ENCODE peak calls at places on chromosomes 12 and 14, in nine cellular contexts. One of them, this sample, is unnamed.

GRCh38 chr12:78239566-78239965 is 408.9 kb downstream of the NAV3 start:
- DNase-seq in uterus: no peak
- DNase-seq in H7: no peak
- DNase-seq in astrocyte of the cerebellum: no peak
- DNase-seq in tibial artery: no peak
- DNase-seq in AG09309: no peak
- DNase-seq in choroid plexus epithelial cell: peak; percentile 40
- DNase-seq in endodermal cell: no peak
- DNase-seq in dorsolateral prefrontal cortex: no peak
- DNase-seq in this sample: no peak

GRCh38 chr12:124920353-124920935 is 6.0 kb upstream of the UBC start:
- DNase-seq in astrocyte of the cerebellum: no peak
- DNase-seq in choroid plexus epithelial cell: no peak
- DNase-seq in AG09309: no peak
- DNase-seq in tibial artery: no peak
- DNase-seq in H7: no peak
- DNase-seq in endodermal cell: peak; percentile 68
- DNase-seq in uterus: no peak
- DNase-seq in dorsolateral prefrontal cortex: no peak
- DNase-seq in this sample: no peak

GRCh38 chr12:117789195-117789912 is 179.4 kb downstream of the KSR2 start:
- DNase-seq in uterus: no peak
- DNase-seq in astrocyte of the cerebellum: no peak
- DNase-seq in choroid plexus epithelial cell: no peak
- DNase-seq in endodermal cell: peak; percentile 69
- DNase-seq in tibial artery: no peak
- DNase-seq in H7: no peak
- DNase-seq in dorsolateral prefrontal cortex: no peak
- DNase-seq in AG09309: no peak
- DNase-seq in this sample: no peak

GRCh38 chr12:58584885-58585284 is 335.4 kb downstream of the LRIG3 start:
- DNase-seq in AG09309: no peak
- DNase-seq in endodermal cell: no peak
- DNase-seq in uterus: no peak
- DNase-seq in H7: no peak
- DNase-seq in dorsolateral prefrontal cortex: no peak
- DNase-seq in choroid plexus epithelial cell: peak; percentile 58
- DNase-seq in tibial artery: no peak
- DNase-seq in astrocyte of the cerebellum: no peak
- DNase-seq in this sample: no peak

GRCh38 chr12:66459944-66460482 is 157.7 kb downstream of the HELB start:
- DNase-seq in H7: no peak
- DNase-seq in uterus: no peak
- DNase-seq in dorsolateral prefrontal cortex: no peak
- DNase-seq in choroid plexus epithelial cell: no peak
- DNase-seq in endodermal cell: no peak
- DNase-seq in AG09309: no peak
- DNase-seq in tibial artery: no peak
- DNase-seq in astrocyte of the cerebellum: no peak
- DNase-seq in this sample: no peak

GRCh38 chr12:90484130-90484529 is 470.8 kb downstream of the CCER1 start:
- DNase-seq in astrocyte of the cerebellum: no peak
- DNase-seq in H7: no peak
- DNase-seq in AG09309: no peak
- DNase-seq in endodermal cell: peak; percentile 60
- DNase-seq in uterus: no peak
- DNase-seq in choroid plexus epithelial cell: no peak
- DNase-seq in dorsolateral prefrontal cortex: no peak
- DNase-seq in tibial artery: no peak
- DNase-seq in this sample: no peak

GRCh38 chr12:65313704-65314317 is 35.3 kb downstream of the MSRB3 start:
- DNase-seq in tibial artery: no peak
- DNase-seq in uterus: no peak
- DNase-seq in astrocyte of the cerebellum: no peak
- DNase-seq in H7: no peak
- DNase-seq in endodermal cell: no peak
- DNase-seq in choroid plexus epithelial cell: peak; percentile 61
- DNase-seq in AG09309: no peak
- DNase-seq in dorsolateral prefrontal cortex: no peak
- DNase-seq in this sample: no peak

GRCh38 chr12:117210266-117210918 is 20.1 kb upstream of the FBXO21 start:
- DNase-seq in AG09309: no peak
- DNase-seq in dorsolateral prefrontal cortex: no peak
- DNase-seq in astrocyte of the cerebellum: no peak
- DNase-seq in uterus: no peak
- DNase-seq in tibial artery: no peak
- DNase-seq in H7: no peak
- DNase-seq in endodermal cell: no peak
- DNase-seq in choroid plexus epithelial cell: no peak
- DNase-seq in this sample: no peak

GRCh38 chr12:64893961-64894360 is 69.5 kb downstream of the TBC1D30 start:
- DNase-seq in endodermal cell: no peak
- DNase-seq in astrocyte of the cerebellum: no peak
- DNase-seq in choroid plexus epithelial cell: peak; percentile 44
- DNase-seq in AG09309: peak; percentile 54
- DNase-seq in H7: no peak
- DNase-seq in tibial artery: no peak
- DNase-seq in uterus: no peak
- DNase-seq in dorsolateral prefrontal cortex: no peak
- DNase-seq in this sample: no peak

GRCh38 chr12:102216086-102216691 is 18.6 kb upstream of the PMCH start:
- DNase-seq in choroid plexus epithelial cell: peak; percentile 69
- DNase-seq in uterus: no peak
- DNase-seq in dorsolateral prefrontal cortex: no peak
- DNase-seq in tibial artery: no peak
- DNase-seq in astrocyte of the cerebellum: peak; percentile 38
- DNase-seq in H7: no peak
- DNase-seq in AG09309: no peak
- DNase-seq in endodermal cell: no peak
- DNase-seq in this sample: peak; percentile 36

GRCh38 chr12:57389033-57389432 is 41.8 kb downstream of the R3HDM2 start:
- DNase-seq in astrocyte of the cerebellum: peak; percentile 35
- DNase-seq in AG09309: peak; percentile 57
- DNase-seq in dorsolateral prefrontal cortex: no peak
- DNase-seq in uterus: no peak
- DNase-seq in choroid plexus epithelial cell: peak; percentile 81
- DNase-seq in H7: no peak
- DNase-seq in endodermal cell: no peak
- DNase-seq in tibial artery: no peak
- DNase-seq in this sample: peak; percentile 35

GRCh38 chr12:102406033-102406584 is 74.3 kb downstream of the IGF1 start:
- DNase-seq in choroid plexus epithelial cell: peak; percentile 0
- DNase-seq in astrocyte of the cerebellum: no peak
- DNase-seq in tibial artery: peak; percentile 47
- DNase-seq in AG09309: no peak
- DNase-seq in endodermal cell: peak; percentile 46
- DNase-seq in uterus: no peak
- DNase-seq in H7: no peak
- DNase-seq in dorsolateral prefrontal cortex: peak; percentile 25
- DNase-seq in this sample: peak; percentile 40

GRCh38 chr14:91573528-91573893 is 63.4 kb upstream of the PPP4R3A start:
- DNase-seq in H7: no peak
- DNase-seq in uterus: no peak
- DNase-seq in astrocyte of the cerebellum: no peak
- DNase-seq in tibial artery: no peak
- DNase-seq in dorsolateral prefrontal cortex: no peak
- DNase-seq in choroid plexus epithelial cell: no peak
- DNase-seq in AG09309: no peak
- DNase-seq in endodermal cell: no peak
- DNase-seq in this sample: no peak

GRCh38 chr14:73634333-73634833 is 10.4 kb upstream of the DNAL1 start:
- DNase-seq in dorsolateral prefrontal cortex: peak; percentile 31
- DNase-seq in tibial artery: no peak
- DNase-seq in H7: peak; percentile 91
- DNase-seq in uterus: no peak
- DNase-seq in endodermal cell: peak; percentile 97
- DNase-seq in choroid plexus epithelial cell: peak; percentile 36
- DNase-seq in AG09309: no peak
- DNase-seq in astrocyte of the cerebellum: no peak
- DNase-seq in this sample: no peak

GRCh38 chr12:124396544-124397398 is 101.9 kb downstream of the RFLNA start:
- DNase-seq in uterus: peak; percentile 39
- DNase-seq in dorsolateral prefrontal cortex: no peak
- DNase-seq in astrocyte of the cerebellum: no peak
- DNase-seq in H7: no peak
- DNase-seq in endodermal cell: no peak
- DNase-seq in AG09309: no peak
- DNase-seq in tibial artery: peak; percentile 54
- DNase-seq in choroid plexus epithelial cell: no peak
- DNase-seq in this sample: no peak

GRCh38 chr12:26028953-26029740 is 70.7 kb downstream of the RASSF8 start:
- DNase-seq in endodermal cell: peak; percentile 72
- DNase-seq in choroid plexus epithelial cell: peak; percentile 81
- DNase-seq in astrocyte of the cerebellum: peak; percentile 61
- DNase-seq in dorsolateral prefrontal cortex: no peak
- DNase-seq in AG09309: no peak
- DNase-seq in uterus: peak; percentile 37
- DNase-seq in H7: peak; percentile 27
- DNase-seq in tibial artery: no peak
- DNase-seq in this sample: peak; percentile 27

GRCh38 chr12:92438641-92439396 is 264.0 kb upstream of the PLEKHG7 start:
- DNase-seq in tibial artery: no peak
- DNase-seq in uterus: peak; percentile 29
- DNase-seq in choroid plexus epithelial cell: no peak
- DNase-seq in dorsolateral prefrontal cortex: no peak
- DNase-seq in endodermal cell: no peak
- DNase-seq in AG09309: no peak
- DNase-seq in astrocyte of the cerebellum: no peak
- DNase-seq in H7: no peak
- DNase-seq in this sample: no peak

GRCh38 chr12:52649066-52649465 is 2.9 kb downstream of the KRT2 start:
- DNase-seq in endodermal cell: peak; percentile 29
- DNase-seq in uterus: no peak
- DNase-seq in astrocyte of the cerebellum: no peak
- DNase-seq in AG09309: no peak
- DNase-seq in tibial artery: no peak
- DNase-seq in dorsolateral prefrontal cortex: no peak
- DNase-seq in H7: no peak
- DNase-seq in choroid plexus epithelial cell: no peak
- DNase-seq in this sample: no peak

GRCh38 chr12:76259660-76260389 is 88.4 kb downstream of the BBS10 start:
- DNase-seq in endodermal cell: no peak
- DNase-seq in dorsolateral prefrontal cortex: no peak
- DNase-seq in AG09309: peak; percentile 35
- DNase-seq in tibial artery: no peak
- DNase-seq in astrocyte of the cerebellum: peak; percentile 61
- DNase-seq in uterus: no peak
- DNase-seq in choroid plexus epithelial cell: peak; percentile 94
- DNase-seq in H7: no peak
- DNase-seq in this sample: peak; percentile 69
- H3K4me3 ChIP-seq in endodermal cell: no peak overlapping the region
- H3K4me3 ChIP-seq in dorsolateral prefrontal cortex: no peak overlapping the region
- H3K4me3 ChIP-seq in AG09309: no peak overlapping the region
- H3K4me3 ChIP-seq in tibial artery: no peak overlapping the region
- H3K4me3 ChIP-seq in astrocyte of the cerebellum: no peak overlapping the region
- H3K4me3 ChIP-seq in uterus: no peak overlapping the region
- H3K4me3 ChIP-seq in choroid plexus epithelial cell: peak overlapping the region; percentile 44
- H3K4me3 ChIP-seq in H7: no peak overlapping the region
- H3K4me3 ChIP-seq in this sample: peak overlapping the region; percentile 27

DNA sequence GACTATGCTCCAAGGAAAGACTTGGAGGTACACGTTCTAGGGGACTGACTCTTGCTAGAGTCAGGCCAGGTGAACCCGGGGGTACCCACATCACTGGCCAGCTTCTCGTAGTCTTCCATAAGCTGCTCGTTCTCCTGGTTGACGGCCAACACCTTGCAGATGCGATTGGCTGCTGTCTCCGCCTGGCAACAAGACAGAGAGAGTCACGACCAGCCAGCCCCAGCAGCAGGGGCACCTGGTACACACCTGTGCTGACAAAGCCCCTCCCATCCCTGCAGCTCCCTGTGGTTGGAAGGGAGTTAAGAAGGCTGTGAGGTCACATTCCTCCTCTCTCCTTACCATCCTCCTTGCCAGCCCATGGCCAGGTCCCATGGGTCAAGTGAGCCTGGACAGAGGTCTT is 85.5 kb downstream of the ACTN1 start:
- DNase-seq in astrocyte of the cerebellum: no peak
- DNase-seq in endodermal cell: no peak
- DNase-seq in AG09309: no peak
- DNase-seq in choroid plexus epithelial cell: no peak
- DNase-seq in tibial artery: no peak
- DNase-seq in dorsolateral prefrontal cortex: no peak
- DNase-seq in uterus: no peak
- DNase-seq in H7: no peak
- DNase-seq in this sample: no peak
- H3K4me3 ChIP-seq in astrocyte of the cerebellum: no peak overlapping the region
- H3K4me3 ChIP-seq in endodermal cell: no peak overlapping the region
- H3K4me3 ChIP-seq in AG09309: no peak overlapping the region
- H3K4me3 ChIP-seq in choroid plexus epithelial cell: no peak overlapping the region
- H3K4me3 ChIP-seq in tibial artery: no peak overlapping the region
- H3K4me3 ChIP-seq in dorsolateral prefrontal cortex: no peak overlapping the region
- H3K4me3 ChIP-seq in uterus: no peak overlapping the region
- H3K4me3 ChIP-seq in H7: no peak overlapping the region
- H3K4me3 ChIP-seq in this sample: no peak overlapping the region

GRCh38 chr12:50241178-50241577 is 42.1 kb downstream of the LIMA1 start:
- DNase-seq in astrocyte of the cerebellum: no peak
- DNase-seq in dorsolateral prefrontal cortex: no peak
- DNase-seq in choroid plexus epithelial cell: peak; percentile 60
- DNase-seq in H7: no peak
- DNase-seq in endodermal cell: no peak
- DNase-seq in uterus: no peak
- DNase-seq in tibial artery: no peak
- DNase-seq in AG09309: no peak
- DNase-seq in this sample: no peak
- H3K4me3 ChIP-seq in astrocyte of the cerebellum: no peak overlapping the region
- H3K4me3 ChIP-seq in dorsolateral prefrontal cortex: no peak overlapping the region
- H3K4me3 ChIP-seq in choroid plexus epithelial cell: no peak overlapping the region
- H3K4me3 ChIP-seq in H7: no peak overlapping the region
- H3K4me3 ChIP-seq in endodermal cell: no peak overlapping the region
- H3K4me3 ChIP-seq in uterus: no peak overlapping the region
- H3K4me3 ChIP-seq in tibial artery: no peak overlapping the region
- H3K4me3 ChIP-seq in AG09309: no peak overlapping the region
- H3K4me3 ChIP-seq in this sample: no peak overlapping the region

DNA sequence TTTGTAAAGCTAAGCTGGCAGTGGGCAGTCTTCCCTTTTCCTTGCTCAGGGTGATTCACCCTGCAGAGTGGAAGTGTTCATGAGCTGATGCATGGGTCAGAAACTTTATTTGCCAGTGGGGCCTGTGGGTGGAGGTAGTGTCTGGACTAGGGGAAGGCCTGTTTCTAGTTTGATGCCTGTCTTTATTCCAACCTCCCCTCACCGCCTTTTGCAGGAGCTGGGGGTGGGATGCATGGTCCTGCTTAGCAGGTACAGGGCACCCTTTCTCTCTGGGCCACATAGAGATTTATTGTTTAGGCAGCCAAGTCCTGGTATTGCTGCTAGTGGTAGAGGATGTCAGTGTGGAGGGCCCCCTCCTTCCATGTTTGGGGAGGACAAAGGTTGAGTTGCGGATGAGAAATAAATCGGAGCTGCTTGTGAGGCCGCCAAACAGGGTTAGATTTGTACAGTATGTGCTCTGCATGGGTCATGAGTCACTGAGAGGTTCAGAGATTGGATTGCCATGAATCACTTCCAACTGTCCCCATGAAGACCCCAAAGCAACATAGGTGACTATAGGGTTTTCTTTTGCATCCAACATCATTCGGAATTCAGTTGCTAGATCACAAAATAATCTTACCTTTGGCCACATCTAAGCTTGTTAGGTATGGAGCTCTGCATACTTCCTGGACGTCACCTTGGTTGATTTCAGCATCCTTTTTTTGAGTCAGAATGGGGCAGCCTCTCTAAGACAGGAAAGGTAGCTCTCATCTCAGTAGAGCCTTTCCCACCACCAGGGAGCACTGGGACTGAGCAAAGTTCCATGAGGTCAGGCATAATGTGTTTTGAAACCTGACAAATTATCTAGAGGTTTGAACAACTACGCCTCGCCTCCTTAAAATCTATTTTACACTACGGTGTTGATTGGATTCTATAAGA is 8.8 kb downstream of the SMOC1 start:
- DNase-seq in uterus: no peak
- DNase-seq in AG09309: no peak
- DNase-seq in endodermal cell: no peak
- DNase-seq in H7: no peak
- DNase-seq in tibial artery: no peak
- DNase-seq in dorsolateral prefrontal cortex: no peak
- DNase-seq in astrocyte of the cerebellum: no peak
- DNase-seq in choroid plexus epithelial cell: peak; percentile 67
- DNase-seq in this sample: no peak
- H3K4me3 ChIP-seq in uterus: no peak overlapping the region
- H3K4me3 ChIP-seq in AG09309: no peak overlapping the region
- H3K4me3 ChIP-seq in endodermal cell: no peak overlapping the region
- H3K4me3 ChIP-seq in H7: no peak overlapping the region
- H3K4me3 ChIP-seq in tibial artery: no peak overlapping the region
- H3K4me3 ChIP-seq in dorsolateral prefrontal cortex: no peak overlapping the region
- H3K4me3 ChIP-seq in astrocyte of the cerebellum: no peak overlapping the region
- H3K4me3 ChIP-seq in choroid plexus epithelial cell: no peak overlapping the region
- H3K4me3 ChIP-seq in this sample: no peak overlapping the region

This sample was measured in HFF-Myc.